ENCODE peak calls at places on chromosomes 2 and 18, in seven cellular contexts. Z is SK-N-SH, F is K562, H is HCT116, G is HepG2, Q is H1, C is GM12878. V is an unnamed sample.

GRCh38 chr2:180722551-180723239 is 257.7 kb upstream of the UBE2E3 start:
- DNase-seq in Z (no peak), F (no peak), H (no peak), G (no peak), Q (no peak), C (no peak), V (no peak)

GRCh38 chr18:76564117-76564516 is 69.1 kb upstream of the ZNF516 start:
- DNase-seq in Z (no peak), F (no peak), H (peak), G (no peak), Q (peak), C (no peak), V (no peak)

GRCh38 chr2:183248866-183249567 is 124.8 kb downstream of the NUP35 start:
- DNase-seq in Z (peak), F (peak), H (peak), G (peak), Q (no peak), C (no peak), V (peak)

GRCh38 chr2:221342388-221342787 is 229.7 kb downstream of the EPHA4 start:
- DNase-seq in Z (no peak), F (no peak), H (no peak), G (no peak), Q (no peak), C (no peak), V (no peak)

GRCh38 chr2:231297108-231297908 is 98.2 kb upstream of the B3GNT7 start:
- DNase-seq in Z (peak), F (peak), H (peak), G (peak), Q (peak), C (peak), V (peak)

GRCh38 chr2:240168546-240169361 is 28.3 kb upstream of the OTOS start:
- DNase-seq in Z (no peak), F (no peak), H (no peak), G (no peak), Q (no peak), C (no peak), V (no peak)

GRCh38 chr2:194363295-194363694 is 1293.7 kb upstream of the SLC39A10 start:
- DNase-seq in Z (no peak), F (no peak), H (no peak), G (no peak), Q (no peak), C (no peak), V (no peak)

GRCh38 chr18:25061345-25061744 is 290.6 kb downstream of the ZNF521 start:
- DNase-seq in Z (no peak), F (no peak), H (no peak), G (no peak), Q (no peak), C (no peak), V (no peak)

GRCh38 chr2:240411261-240412160 is 24.0 kb upstream of the GPC1 start:
- DNase-seq in Z (no peak), F (no peak), H (no peak), G (no peak), Q (no peak), C (no peak), V (no peak)

GRCh38 chr18:74689251-74689650 is 91.6 kb downstream of the ZNF407 start:
- DNase-seq in Z (no peak), F (no peak), H (no peak), G (no peak), Q (no peak), C (no peak), V (no peak)

GRCh38 chr2:157190151-157190550 is 67.4 kb upstream of the GALNT5 start:
- DNase-seq in Z (no peak), F (no peak), H (no peak), G (no peak), Q (no peak), C (no peak), V (no peak)

GRCh38 chr2:67076265-67076664 is 320.9 kb upstream of the ETAA1 start:
- DNase-seq in Z (no peak), F (no peak), H (no peak), G (no peak), Q (no peak), C (no peak), V (no peak)

GRCh38 chr2:240246173-240246820 is 105.8 kb upstream of the OTOS start:
- DNase-seq in Z (no peak), F (no peak), H (no peak), G (no peak), Q (no peak), C (no peak), V (no peak)

GRCh38 chr2:196987654-196988364 is 61.3 kb upstream of the PGAP1 start:
- DNase-seq in Z (peak), F (peak), H (peak), G (peak), Q (no peak), C (peak), V (no peak)

GRCh38 chr18:72325307-72325706 is 218.8 kb downstream of the CBLN2 start:
- DNase-seq in Z (no peak), F (no peak), H (no peak), G (no peak), Q (no peak), C (no peak), V (no peak)

DNA sequence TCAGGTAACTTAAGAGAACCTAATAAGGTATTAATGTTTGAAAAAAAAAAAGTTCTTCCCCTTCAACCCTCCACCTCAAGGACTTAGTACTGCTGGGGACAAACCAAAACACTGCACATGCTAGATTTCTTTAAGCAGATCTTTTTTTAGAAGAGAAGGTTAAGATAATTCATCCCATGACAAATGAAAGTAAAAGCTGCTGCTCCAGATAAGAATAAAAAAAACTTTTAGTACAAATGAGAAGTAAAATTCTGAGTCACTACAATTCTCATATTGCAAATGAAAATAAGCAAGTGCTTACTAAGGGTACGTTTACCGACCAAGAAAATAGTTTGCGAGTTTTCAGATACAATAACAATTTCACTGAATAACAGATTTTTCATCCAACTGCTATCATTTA is 8.9 kb downstream of the STAM2 start:
- DNase-seq in Z (no peak), F (peak), H (no peak), G (no peak), Q (no peak), C (no peak), V (no peak)
- TF ChIP-seq JUND in Z (no peak), F (peak), H (no peak), G (no peak), Q (no peak), C (no peak), V (no peak)

GRCh38 chr2:234178309-234179030 is 128.0 kb downstream of the SPP2 start:
- DNase-seq in Z (no peak), F (no peak), H (no peak), G (no peak), Q (no peak), C (no peak), V (peak)
- TF ChIP-seq JUND in Z (no peak), F (no peak), H (no peak), G (no peak), Q (no peak), C (no peak), V (no peak)

DNA sequence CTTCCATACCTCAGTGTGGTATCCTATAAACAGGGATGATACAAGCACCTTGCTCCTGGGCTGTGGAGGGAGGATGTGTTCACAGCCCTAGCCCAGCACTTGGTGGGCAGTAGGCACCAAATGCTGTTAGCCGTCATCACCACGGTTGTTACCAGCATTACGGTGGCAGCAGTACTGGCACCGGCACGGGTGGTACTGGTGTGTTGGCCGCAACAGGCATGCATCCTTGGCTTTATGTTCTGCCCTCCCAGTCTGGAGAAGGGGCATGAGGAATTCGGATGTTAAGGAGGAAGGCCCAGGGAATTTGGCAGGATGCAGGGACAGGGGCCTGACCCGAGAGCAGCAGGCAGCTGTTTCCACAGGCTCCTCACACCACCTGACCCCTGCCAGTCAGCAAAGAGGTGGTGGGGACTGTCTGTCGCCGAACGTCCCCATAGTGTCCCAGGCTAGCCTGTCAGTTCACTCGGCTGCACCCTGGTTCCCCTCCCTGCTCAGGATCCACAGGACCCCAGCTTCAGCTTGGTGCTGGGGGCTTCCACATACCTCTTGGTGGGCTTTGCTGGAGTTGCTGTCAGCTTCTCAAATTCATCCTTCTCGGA is 79.0 kb downstream of the EDAR start:
- DNase-seq in Z (peak), F (no peak), H (no peak), G (no peak), Q (peak), C (no peak), V (no peak)
- TF ChIP-seq JUND in Z (no peak), F (no peak), H (no peak), G (no peak), Q (no peak), C (no peak), V (no peak)

DNA sequence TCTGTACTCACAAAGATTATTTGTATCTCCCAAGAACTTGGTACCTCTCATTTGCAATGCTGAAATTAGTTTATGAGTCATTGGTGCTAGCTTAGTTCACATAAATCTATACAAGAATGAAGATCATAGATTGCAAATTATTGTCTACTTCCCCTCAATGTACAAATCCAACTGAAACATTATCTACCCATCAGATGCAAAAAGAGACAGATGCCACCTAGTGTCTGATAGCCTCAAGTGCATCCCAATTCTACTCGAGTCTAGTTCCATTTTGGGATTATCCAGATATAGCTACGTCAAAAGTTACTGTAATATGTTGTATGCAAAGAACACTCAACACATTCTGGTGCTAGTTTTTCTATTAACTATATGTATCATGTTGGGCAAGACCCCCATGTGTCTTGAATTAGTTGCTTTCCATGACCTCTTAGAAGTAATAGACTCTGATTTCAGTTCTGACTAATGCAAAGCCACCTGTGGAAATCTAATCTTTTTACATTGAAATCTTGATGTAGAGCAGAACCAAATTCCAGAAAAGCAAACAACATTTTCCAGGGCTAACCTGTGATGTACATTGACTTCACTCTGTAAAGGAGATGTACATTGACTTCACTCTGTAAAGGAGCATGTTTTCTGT is 210.0 kb downstream of the RBM43 start:
- DNase-seq in Z (peak), F (peak), H (peak), G (peak), Q (no peak), C (no peak), V (no peak)
- TF ChIP-seq JUND in Z (no peak), F (no peak), H (no peak), G (no peak), Q (no peak), C (no peak), V (no peak)

GRCh38 chr2:64288321-64288931 is 144.2 kb upstream of the PELI1 start:
- DNase-seq in Z (no peak), F (no peak), H (no peak), G (no peak), Q (no peak), C (no peak), V (no peak)

GRCh38 chr2:64287321-64287720 is 143.1 kb upstream of the PELI1 start:
- DNase-seq in Z (no peak), F (no peak), H (no peak), G (no peak), Q (no peak), C (no peak), V (no peak)

GRCh38 chr2:64288932-64289655 is 144.9 kb upstream of the PELI1 start:
- DNase-seq in Z (no peak), F (no peak), H (no peak), G (no peak), Q (no peak), C (no peak), V (no peak)

GRCh38 chr2:64295326-64296149 is 151.3 kb upstream of the PELI1 start:
- DNase-seq in Z (no peak), F (no peak), H (no peak), G (no peak), Q (no peak), C (no peak), V (no peak)

DNA sequence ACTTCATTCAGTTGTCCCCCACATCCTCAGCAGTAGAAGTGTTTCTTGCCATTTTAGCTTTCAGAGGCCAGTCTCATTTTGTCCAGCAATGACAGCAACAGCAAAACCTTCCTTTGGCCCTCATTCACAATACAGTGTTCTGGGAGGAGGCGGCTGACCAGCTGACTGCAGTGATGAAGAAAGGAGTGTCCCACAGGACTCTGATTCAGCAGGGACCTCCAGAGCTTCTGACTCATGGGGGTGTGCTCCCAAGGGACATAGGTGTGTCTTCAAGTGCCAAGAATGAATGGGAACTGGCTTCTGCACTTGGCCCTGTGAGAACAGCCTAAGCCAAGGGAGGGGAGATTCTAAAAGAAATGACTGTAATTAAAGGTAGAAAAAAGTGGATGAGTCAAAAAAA is 147.0 kb upstream of the PELI1 start:
- DNase-seq in Z (no peak), F (no peak), H (peak), G (no peak), Q (no peak), C (no peak), V (no peak)
- TF ChIP-seq JUND in Z (no peak), F (no peak), H (peak), G (no peak), Q (no peak), C (no peak), V (no peak)

DNA sequence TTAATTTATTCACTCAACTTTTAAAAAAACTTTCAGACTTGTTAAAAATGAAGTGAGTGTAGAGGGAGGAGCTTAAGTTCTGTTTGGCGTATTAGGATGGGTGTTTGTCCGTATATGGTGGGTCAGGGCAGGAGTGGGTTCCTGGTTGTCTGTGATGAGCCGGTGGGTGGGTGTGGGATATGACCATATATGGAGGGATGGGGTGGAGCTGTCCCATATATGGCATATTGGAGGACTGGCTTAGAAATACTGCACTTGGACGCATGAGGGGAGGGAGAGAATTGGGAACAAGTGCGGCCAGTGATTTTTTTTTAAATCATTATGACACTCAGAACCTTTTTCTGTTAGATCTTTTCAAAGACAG is 1.5 kb downstream of the KDM3A start:
- DNase-seq in Z (peak), F (peak), H (peak), G (peak), Q (no peak), C (peak), V (peak)
- TF ChIP-seq JUND in Z (no peak), F (no peak), H (no peak), G (no peak), Q (no peak), C (no peak), V (no peak)

DNA sequence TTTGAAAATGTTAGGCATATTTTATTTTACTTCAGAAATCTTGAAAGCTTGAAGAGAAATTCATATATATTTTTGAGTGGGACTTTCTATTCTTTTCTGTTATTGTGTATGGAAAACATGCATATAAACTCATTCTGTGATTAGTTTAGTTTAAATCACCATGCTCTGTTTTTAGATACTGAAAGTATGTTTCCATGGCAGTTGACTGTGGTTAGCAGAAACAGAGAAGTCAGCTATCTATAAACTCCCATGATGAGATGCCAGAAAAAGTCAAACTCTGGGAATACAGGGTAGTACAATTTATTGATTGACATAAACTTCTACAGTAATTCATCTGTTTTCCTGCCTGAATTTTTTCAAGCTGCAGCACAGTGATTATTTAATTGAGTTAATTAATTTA is 905.3 kb upstream of the VRK2 start:
- DNase-seq in Z (no peak), F (no peak), H (no peak), G (no peak), Q (no peak), C (no peak), V (no peak)
- TF ChIP-seq JUND in Z (no peak), F (no peak), H (no peak), G (no peak), Q (no peak), C (no peak), V (no peak)

GRCh38 chr2:100064592-100065006 is 77.8 kb downstream of the AFF3 start:
- DNase-seq in Z (no peak), F (no peak), H (no peak), G (no peak), Q (no peak), C (no peak), V (no peak)
- TF ChIP-seq JUND in Z (no peak), F (no peak), H (no peak), G (no peak), Q (no peak), C (no peak), V (no peak)